ENCODE peak calls at places on chromosomes 3 and 15, in eight cellular contexts. F is fibroblast of villous mesenchyme; X is NCI-H460; T is NCI-H1436; W is GM10248; G is SHP77; M is activated T-cell treated with anti-CD3 and anti-CD28 coated beads for 24 hours; Y is activated T-helper 1 cell treated with anti-CD3 and anti-CD28 coated beads, Interleukin-2, amount 50 U/mL, for 16 hours. V is an unnamed sample.

GRCh38 chr3:75180235-75180944 is 483.7 kb upstream of the FRG2C start:
- DNase-seq in F (no peak), X (no peak), M (no peak), W (no peak), G (no peak), T (no peak), Y (no peak), V (no peak)

GRCh38 chr15:67504796-67505195 is 16.1 kb upstream of the C15orf61 start:
- DNase-seq in M (no peak), W (no peak), T (no peak), Y (no peak), G (no peak), F (peak), X (no peak), V (no peak)

GRCh38 chr15:61584410-61584809 is 355.3 kb upstream of the RORA start:
- DNase-seq in G (no peak), F (peak), X (no peak), Y (no peak), W (no peak), M (no peak), T (no peak), V (no peak)

GRCh38 chr3:58260261-58260731 is 22.7 kb downstream of the ABHD6 start:
- DNase-seq in T (no peak), W (peak), M (no peak), X (peak), G (no peak), F (peak), Y (no peak), V (no peak)

GRCh38 chr3:133700351-133700750 is 38.6 kb upstream of the TOPBP1 start:
- DNase-seq in W (no peak), M (no peak), Y (no peak), X (no peak), G (no peak), F (no peak), T (no peak), V (no peak)

GRCh38 chr15:35281515-35281914 is 196.4 kb upstream of the NANOGP8 start:
- DNase-seq in T (no peak), X (no peak), W (no peak), Y (no peak), F (peak), M (no peak), G (no peak), V (no peak)

GRCh38 chr3:193744048-193744821 is 151.2 kb downstream of the OPA1 start:
- DNase-seq in G (peak), Y (no peak), F (peak), M (no peak), X (no peak), T (peak), W (no peak), V (no peak)

GRCh38 chr3:190863119-190863465 is 598 bp upstream of the GMNC start:
- DNase-seq in W (no peak), G (no peak), X (no peak), M (no peak), Y (no peak), T (no peak), F (peak), V (no peak)

GRCh38 chr15:29942144-29942543 is 119.9 kb upstream of the TJP1 start:
- DNase-seq in F (peak), Y (no peak), G (no peak), M (no peak), W (no peak), X (no peak), T (no peak), V (no peak)

GRCh38 chr3:66610548-66610909 is 109.7 kb upstream of the LRIG1 start:
- DNase-seq in Y (no peak), G (no peak), F (no peak), M (no peak), X (no peak), W (no peak), T (no peak), V (no peak)

GRCh38 chr15:95922431-95922830 is 408.1 kb upstream of the NR2F2 start:
- DNase-seq in T (no peak), M (no peak), Y (no peak), W (no peak), G (no peak), X (no peak), F (no peak), V (no peak)

GRCh38 chr3:147987549-147987948 is 578.4 kb downstream of the ZIC1 start:
- DNase-seq in T (no peak), F (no peak), X (no peak), Y (no peak), G (no peak), W (no peak), M (no peak), V (no peak)

GRCh38 chr3:97949743-97950142 is 22.5 kb downstream of the RIOX2 start:
- DNase-seq in W (no peak), G (no peak), T (no peak), F (no peak), X (no peak), Y (no peak), M (no peak), V (no peak)

GRCh38 chr3:138673641-138674040 is 65.1 kb downstream of the FAIM start:
- DNase-seq in W (no peak), G (no peak), Y (no peak), T (no peak), M (no peak), F (peak), X (no peak), V (no peak)

GRCh38 chr3:109187390-109187789 is 50.9 kb downstream of the C3orf85 start:
- DNase-seq in M (no peak), G (no peak), T (no peak), Y (no peak), W (no peak), F (no peak), X (no peak), V (no peak)

GRCh38 chr3:53324011-53324544 is 23.3 kb downstream of the DCP1A start:
- DNase-seq in X (no peak), M (no peak), G (no peak), F (no peak), W (no peak), Y (no peak), T (no peak), V (no peak)

GRCh38 chr3:33717866-33718594 is at the start of gene CLASP2:
- DNase-seq in F (peak), G (peak), X (peak), T (peak), W (peak), M (peak), Y (peak), V (peak)

GRCh38 chr3:142808103-142808917 is 80.6 kb downstream of the PCOLCE2 start:
- DNase-seq in Y (no peak), X (peak), T (no peak), W (no peak), G (no peak), F (peak), M (no peak), V (no peak)

GRCh38 chr3:192892981-192893827 is 24.5 kb downstream of the MB21D2 start:
- DNase-seq in W (peak), Y (peak), G (no peak), M (peak), F (peak), T (no peak), X (peak), V (peak)

GRCh38 chr3:46715507-46716175 is 2.0 kb downstream of the PRSS50 start:
- DNase-seq in W (no peak), Y (no peak), M (no peak), T (no peak), X (no peak), F (no peak), G (no peak), V (no peak)

GRCh38 chr15:47504624-47505256 is 212.6 kb upstream of the SEMA6D start:
- DNase-seq in F (no peak), Y (no peak), T (no peak), X (no peak), M (no peak), G (no peak), W (no peak), V (peak)

GRCh38 chr15:40047413-40048154 is 8.6 kb upstream of the SRP14 start:
- DNase-seq in G (peak), F (peak), T (no peak), M (peak), W (peak), X (no peak), Y (peak), V (peak)

GRCh38 chr3:34260266-34260990 is 462.0 kb downstream of the PDCD6IP start:
- DNase-seq in F (peak), W (peak), M (no peak), X (peak), Y (no peak), T (no peak), G (peak), V (peak)

GRCh38 chr3:32276279-32276841 is 37.9 kb downstream of the CMTM8 start:
- DNase-seq in M (no peak), Y (no peak), W (no peak), F (peak), T (no peak), X (peak), G (no peak), V (no peak)

GRCh38 chr3:10594915-10595314 is 89.5 kb upstream of the ATP2B2 start:
- DNase-seq in G (no peak), F (peak), Y (no peak), W (peak), M (peak), T (no peak), X (peak), V (peak)

GRCh38 chr3:159853506-159853864 is 135.2 kb upstream of the IL12A start:
- DNase-seq in X (no peak), M (no peak), T (no peak), Y (no peak), F (no peak), G (no peak), W (no peak), V (no peak)

V was measured in stimulated activated naive B cell treated with anti-CD40 and anti-IgM and Interleukin-4, amounts not matched to agents 10 μg/mL and 1 μg/mL and 100 μg/mL, for 72 hours.